ENCODE peak calls at places on chromosomes 12 and 14, in eight cellular contexts. I, X, B, A, P, U, Q and V are unnamed samples. For H3K36me3, the result is how much of the 10 kb centered on the place peaks cover.

GRCh38 chr12:76945867-76946266 is 67.0 kb upstream of the CSRP2 start:
- DNase-seq in I (no peak), X (peak), B (no peak), A (no peak), P (no peak), U (no peak), Q (no peak), V (no peak)

GRCh38 chr12:123078114-123078465 is 72.8 kb downstream of the PITPNM2 start:
- DNase-seq in I (no peak), X (no peak), B (peak), A (no peak), P (no peak), U (no peak), Q (no peak), V (no peak)

GRCh38 chr12:103632554-103633216 is 45.6 kb downstream of the STAB2 start:
- DNase-seq in I (no peak), X (peak), B (peak), A (peak), P (no peak), U (no peak), Q (peak), V (peak)

GRCh38 chr12:41277019-41277770 is 89.1 kb downstream of the PDZRN4 start:
- DNase-seq in I (no peak), X (peak), B (peak), A (no peak), P (no peak), U (no peak), Q (no peak), V (peak)

GRCh38 chr12:57815177-57816000 is 3.1 kb downstream of the AVIL start:
- DNase-seq in I (no peak), X (no peak), B (peak), A (no peak), P (no peak), U (no peak), Q (no peak), V (peak)

GRCh38 chr12:89949457-89950195 is 241.0 kb upstream of the ATP2B1 start:
- DNase-seq in I (no peak), X (peak), B (no peak), A (peak), P (no peak), U (peak), Q (no peak), V (no peak)

GRCh38 chr12:107761502-107761904 is 566 bp upstream of the PRDM4 start:
- DNase-seq in I (no peak), X (no peak), B (peak), A (no peak), P (no peak), U (no peak), Q (no peak), V (peak)

GRCh38 chr12:26274441-26275312 is 79.3 kb downstream of the SSPN start:
- DNase-seq in I (peak), X (peak), B (peak), A (no peak), P (peak), U (peak), Q (no peak), V (no peak)

GRCh38 chr12:1760566-1761382 is 59.6 kb upstream of the LRTM2 start:
- DNase-seq in I (no peak), X (no peak), B (no peak), A (no peak), P (no peak), U (no peak), Q (no peak), V (no peak)

DNA sequence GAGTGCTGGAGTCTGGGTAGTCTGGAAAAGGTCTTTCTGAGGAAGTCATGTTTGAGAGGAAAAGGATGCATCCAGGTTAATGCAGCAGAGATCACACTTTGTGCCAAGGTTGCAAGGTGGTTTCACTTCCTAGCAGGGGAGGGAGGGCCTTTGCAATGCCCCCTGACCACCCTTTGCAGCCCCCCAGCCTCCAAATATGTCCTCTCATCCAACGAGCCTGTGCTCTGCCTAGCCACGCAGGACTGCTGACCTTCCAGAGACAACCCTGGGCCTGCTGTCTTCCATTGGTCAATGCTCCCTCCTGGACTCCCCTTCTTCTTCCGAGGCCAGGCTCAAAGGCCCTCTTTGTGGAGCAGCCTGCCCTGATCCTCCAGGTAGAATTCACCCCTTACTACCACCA is 47.3 kb upstream of the TUNAR start:
- DNase-seq in I (no peak), X (no peak), B (no peak), A (no peak), P (no peak), U (no peak), Q (no peak), V (no peak)
- H3K4me3 ChIP-seq in I (no peak), X (no peak), B (no peak), A (no peak), P (no peak), U (no peak), Q (no peak), V (no peak)

GRCh38 chr14:32104308-32104707 is 27.2 kb downstream of the ARHGAP5 start:
- DNase-seq in I (no peak), X (no peak), B (no peak), A (no peak), P (no peak), U (no peak), Q (no peak), V (no peak)
- H3K36me3 ChIP-seq in I (under half), X (under half), B (under half), A (under half), P (under half), U (under half), Q (under half), V (under half)

GRCh38 chr14:106346084-106346483 is 819.7 kb downstream of the TMEM121 start:
- DNase-seq in I (no peak), X (no peak), B (no peak), A (no peak), P (no peak), U (no peak), Q (no peak), V (no peak)
- H3K4me3 ChIP-seq in I (no peak), X (no peak), B (no peak), A (no peak), P (no peak), U (no peak), Q (no peak), V (no peak)

GRCh38 chr12:88562151-88562550 is 18.1 kb downstream of the KITLG start:
- DNase-seq in I (no peak), X (no peak), B (no peak), A (no peak), P (no peak), U (no peak), Q (no peak), V (no peak)

GRCh38 chr12:88558341-88558867 is 21.9 kb downstream of the KITLG start:
- DNase-seq in I (no peak), X (no peak), B (no peak), A (no peak), P (no peak), U (no peak), Q (no peak), V (no peak)

GRCh38 chr12:88559199-88559598 is 21.1 kb downstream of the KITLG start:
- DNase-seq in I (no peak), X (no peak), B (no peak), A (no peak), P (no peak), U (no peak), Q (no peak), V (no peak)

GRCh38 chr12:88562846-88563582 is 17.3 kb downstream of the KITLG start:
- DNase-seq in I (no peak), X (no peak), B (no peak), A (no peak), P (no peak), U (no peak), Q (no peak), V (no peak)

DNA sequence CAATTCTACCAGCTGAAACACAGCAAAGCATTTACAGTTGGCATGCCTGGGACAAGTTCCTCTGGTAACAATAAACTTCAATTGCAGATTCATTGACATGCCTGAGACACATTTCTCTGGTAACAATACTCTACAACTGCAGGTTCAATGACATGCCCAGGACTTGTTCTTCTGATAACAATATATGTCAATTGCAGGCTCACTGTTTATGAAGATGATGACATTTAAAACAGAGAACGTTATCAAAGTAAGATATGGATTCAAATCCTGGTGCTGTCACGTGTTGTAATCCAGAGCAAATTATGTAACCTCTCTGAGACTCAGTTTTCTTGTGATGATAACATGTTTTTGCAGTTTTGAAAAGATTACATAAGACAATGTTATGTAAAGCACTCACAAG is 20.5 kb downstream of the KITLG start:
- DNase-seq in I (no peak), X (no peak), B (no peak), A (no peak), P (no peak), U (no peak), Q (no peak), V (no peak)
- H3K36me3 ChIP-seq in I (under half), X (under half), B (under half), A (under half), P (under half), U (under half), Q (under half), V (under half)